ENCODE peak calls at places on chromosomes 4 and X, in four cellular contexts. M, I, B and Z are unnamed samples.

GRCh38 chr4:155780773-155781172 is 22.0 kb downstream of the GUCY1B1 start:
- DNase-seq in M (no peak), I (no peak), B (no peak), Z (no peak)

GRCh38 chrX:10001496-10001895 is 34.3 kb downstream of the CLDN34 start:
- DNase-seq in M (no peak), I (no peak), B (no peak), Z (no peak)

GRCh38 chr4:77073106-77073858 is 2.5 kb downstream of the CCNI start:
- DNase-seq in M (no peak), I (no peak), B (no peak), Z (no peak)

GRCh38 chrX:12986164-12986779 is 11.4 kb downstream of the TMSB4X start:
- DNase-seq in M (no peak), I (no peak), B (peak), Z (no peak)

GRCh38 chr4:163991268-163991667 is 496.8 kb downstream of the TMA16 start:
- DNase-seq in M (no peak), I (no peak), B (no peak), Z (no peak)

GRCh38 chr4:6507345-6507744 is 34.9 kb upstream of the PPP2R2C start:
- DNase-seq in M (no peak), I (no peak), B (no peak), Z (no peak)

GRCh38 chrX:107894038-107894437 is 68.4 kb downstream of the MID2 start:
- DNase-seq in M (peak), I (peak), B (peak), Z (no peak)

GRCh38 chr4:119000400-119000799 is 111.7 kb downstream of the SYNPO2 start:
- DNase-seq in M (no peak), I (no peak), B (no peak), Z (no peak)

GRCh38 chrX:130086414-130087207 is 23.7 kb downstream of the ELF4 start:
- DNase-seq in M (no peak), I (no peak), B (no peak), Z (no peak)

GRCh38 chr4:122776916-122777315 is 44.4 kb downstream of the BBS12 start:
- DNase-seq in M (no peak), I (no peak), B (no peak), Z (no peak)

GRCh38 chr4:169305651-169306050 is 34.9 kb upstream of the SH3RF1 start:
- DNase-seq in M (no peak), I (no peak), B (no peak), Z (no peak)

GRCh38 chr4:142777045-142777743 is 68.9 kb downstream of the INPP4B start:
- DNase-seq in M (no peak), I (no peak), B (no peak), Z (no peak)

GRCh38 chrX:2374086-2374485 is 126.7 kb downstream of the DHRSX start:
- DNase-seq in M (no peak), I (no peak), B (no peak), Z (no peak)

GRCh38 chr4:83785906-83786305 is 250.0 kb downstream of the GPAT3 start:
- DNase-seq in M (no peak), I (no peak), B (no peak), Z (no peak)

GRCh38 chr4:86401826-86402225 is 42.0 kb upstream of the MAPK10 start:
- DNase-seq in M (peak), I (no peak), B (no peak), Z (no peak)

DNA sequence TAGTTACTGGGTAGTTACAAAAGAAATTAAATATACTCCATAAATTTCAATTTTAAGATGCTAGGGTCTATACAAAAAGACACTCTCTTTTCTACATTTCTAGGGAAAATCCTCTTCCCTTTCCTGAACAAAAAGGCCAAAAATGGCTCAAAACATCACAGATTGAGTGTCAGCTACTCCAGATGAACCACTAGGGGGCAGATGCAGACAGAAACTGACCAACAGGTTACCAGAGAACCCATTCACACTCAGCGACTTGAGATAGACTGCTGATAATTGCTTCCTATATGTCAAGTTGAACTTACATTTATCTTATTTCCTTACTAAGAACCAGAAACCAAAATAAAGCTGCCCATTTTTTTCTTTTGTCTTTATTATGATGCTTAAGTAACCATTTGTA is 83.4 kb upstream of the MID1IP1 start:
- DNase-seq in M (peak), I (peak), B (peak), Z (no peak)
- TF ChIP-seq JUND in M (no peak), I (no peak), B (no peak), Z (no peak)

DNA sequence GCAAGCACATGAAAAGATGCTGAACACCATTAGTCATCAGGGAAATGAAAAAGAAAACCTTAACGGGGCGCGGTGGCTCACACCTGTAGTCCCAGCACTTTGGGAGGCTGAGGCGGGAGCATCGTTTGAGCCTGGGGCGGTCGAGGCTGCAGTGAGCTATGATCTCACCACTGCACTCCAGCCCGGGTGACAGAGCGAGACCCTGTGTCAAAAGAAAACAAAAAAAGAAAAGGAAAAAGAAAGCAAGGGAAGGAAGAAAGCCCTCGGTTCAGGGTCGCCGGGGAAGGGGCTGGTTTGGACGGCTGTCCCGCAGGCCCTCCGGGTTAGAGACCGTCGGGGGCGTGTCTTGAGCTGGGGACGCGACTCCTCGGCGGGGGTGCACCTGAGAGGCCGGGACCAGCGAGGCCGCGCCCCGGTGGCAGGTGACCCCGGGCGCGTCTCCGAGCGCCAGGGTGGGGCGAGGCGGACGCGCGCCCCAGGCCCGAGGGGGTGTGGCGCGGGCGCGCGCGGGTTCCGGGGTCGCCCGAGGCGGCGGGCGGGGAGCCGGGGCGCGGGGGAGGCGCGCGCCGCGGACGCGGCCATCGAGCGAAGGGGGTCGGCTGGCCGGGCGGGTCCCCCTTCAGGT is 478 bp upstream of the PLXNA3 start:
- DNase-seq in M (peak), I (no peak), B (peak), Z (peak)
- TF ChIP-seq JUND in M (no peak), I (no peak), B (no peak), Z (no peak)

GRCh38 chrX:75781618-75782017 is 3.4 kb downstream of the MAGEE2 start:
- DNase-seq in M (peak), I (no peak), B (no peak), Z (no peak)

GRCh38 chrX:75784689-75785491 is at the start of gene MAGEE2:
- DNase-seq in M (peak), I (peak), B (no peak), Z (no peak)

GRCh38 chrX:75786290-75786689 is 1.2 kb upstream of the MAGEE2 start:
- DNase-seq in M (no peak), I (no peak), B (no peak), Z (no peak)
- TF ChIP-seq JUND in M (no peak), I (no peak), B (no peak), Z (no peak)

GRCh38 chr4:37793562-37793961 is 32.9 kb upstream of the PGM2 start:
- DNase-seq in M (no peak), I (peak), B (no peak), Z (peak)
- TF ChIP-seq JUND in M (no peak), I (no peak), B (no peak), Z (no peak)

GRCh38 chr4:152850377-152850776 is 70.6 kb downstream of the ARFIP1 start:
- DNase-seq in M (no peak), I (peak), B (peak), Z (no peak)
- TF ChIP-seq JUND in M (no peak), I (no peak), B (no peak), Z (no peak)

DNA sequence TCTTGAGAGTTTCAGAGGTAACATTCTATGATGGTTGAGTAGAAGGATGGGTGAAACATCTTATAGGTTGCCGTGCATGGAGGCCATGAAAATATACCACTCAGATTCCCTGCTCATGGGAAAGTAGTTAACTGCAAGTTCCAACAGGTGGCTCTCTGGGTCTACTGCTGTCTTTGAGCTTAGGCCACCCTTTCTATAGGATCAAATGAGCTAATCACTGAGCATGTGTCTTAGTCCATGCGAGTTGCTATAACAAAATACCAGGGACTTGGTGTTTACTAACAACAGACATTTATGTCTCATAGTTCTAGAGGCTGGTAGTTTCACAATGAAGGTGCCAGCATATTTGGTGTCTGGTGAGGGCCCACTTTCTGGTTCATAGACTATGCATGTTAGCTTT is 144.8 kb upstream of the UNC5C start:
- DNase-seq in M (no peak), I (no peak), B (no peak), Z (no peak)
- TF ChIP-seq JUND in M (no peak), I (no peak), B (no peak), Z (no peak)

GRCh38 chr4:15162465-15163283 is 160.4 kb downstream of the CPEB2 start:
- DNase-seq in M (peak), I (peak), B (peak), Z (no peak)
- TF ChIP-seq JUND in M (no peak), I (no peak), B (no peak), Z (no peak)

GRCh38 chrX:143664302-143664701 is 28.4 kb upstream of the SLITRK4 start:
- DNase-seq in M (peak), I (no peak), B (peak), Z (no peak)
- TF ChIP-seq JUND in M (no peak), I (no peak), B (no peak), Z (no peak)

DNA sequence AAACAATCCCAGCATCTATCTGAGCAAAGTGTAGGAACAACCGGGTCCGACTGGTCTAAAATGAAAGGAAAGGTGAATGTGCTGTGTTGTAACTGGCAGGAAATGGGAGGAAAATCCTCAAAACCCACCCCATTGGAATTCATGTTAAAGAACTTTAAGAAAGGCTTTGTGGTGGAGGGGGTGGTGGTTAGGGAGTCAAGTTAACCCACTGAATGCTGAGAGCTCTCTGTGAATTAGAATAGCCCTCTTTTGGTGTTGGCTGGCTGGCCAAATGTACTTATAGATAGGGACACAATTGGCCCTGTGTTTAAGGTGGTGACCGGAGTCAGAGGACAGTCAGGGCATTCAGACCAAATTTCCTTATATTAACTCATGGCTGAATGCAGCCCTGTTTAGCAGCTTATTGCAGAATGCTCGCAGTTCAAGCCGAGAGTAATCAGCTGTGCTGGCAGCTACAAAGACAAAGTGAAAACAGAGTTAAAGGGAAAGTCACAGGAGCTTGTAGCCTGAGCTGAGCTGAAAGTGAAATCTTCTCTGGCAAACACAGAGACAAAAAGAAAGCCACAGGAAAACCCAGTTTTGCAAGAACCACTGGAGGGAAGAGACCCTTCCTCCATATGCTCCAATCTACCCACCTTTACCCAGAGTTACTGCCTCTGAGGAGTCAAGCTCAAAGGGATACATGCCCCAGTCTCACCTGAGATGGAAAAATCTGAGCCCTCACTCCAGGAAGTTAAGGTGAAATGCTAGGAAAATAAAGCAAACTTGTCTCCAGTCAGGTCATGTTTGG is 38.5 kb upstream of the UGT2B7 start:
- DNase-seq in M (no peak), I (peak), B (no peak), Z (peak)
- TF ChIP-seq JUND in M (no peak), I (peak), B (no peak), Z (no peak)

GRCh38 chrX:68568136-68568535 is 69.3 kb downstream of the YIPF6 start:
- DNase-seq in M (no peak), I (no peak), B (no peak), Z (no peak)
- TF ChIP-seq JUND in M (no peak), I (no peak), B (no peak), Z (no peak)